ENCODE peak calls at places on chromosomes 12 and 14, in eight cellular contexts. One of them, this sample, is unnamed.

GRCh38 chr12:66602483-66603143 is 76.3 kb downstream of the GRIP1 start:
- DNase-seq in NCI-H2029: no peak
- DNase-seq in myocyte: no peak
- DNase-seq in glutamatergic neuron: no peak
- DNase-seq in NCI-H510A treated with DMSO at 0.1 percent for 48 hours: no peak
- DNase-seq in endothelial cell of umbilical vein: no peak
- DNase-seq in GM04503: no peak
- DNase-seq in SIG-M5: no peak
- DNase-seq in this sample: no peak

GRCh38 chr12:48925218-48925871 is at the start of gene FKBP11:
- DNase-seq in glutamatergic neuron: peak; percentile 60
- DNase-seq in NCI-H2029: no peak
- DNase-seq in myocyte: peak; percentile 36
- DNase-seq in NCI-H510A treated with DMSO at 0.1 percent for 48 hours: no peak
- DNase-seq in GM04503: no peak
- DNase-seq in SIG-M5: no peak
- DNase-seq in endothelial cell of umbilical vein: peak; percentile 62
- DNase-seq in this sample: peak; percentile 71

GRCh38 chr12:22083167-22083566 is 37.1 kb downstream of the CMAS start:
- DNase-seq in glutamatergic neuron: no peak
- DNase-seq in SIG-M5: no peak
- DNase-seq in NCI-H2029: no peak
- DNase-seq in NCI-H510A treated with DMSO at 0.1 percent for 48 hours: no peak
- DNase-seq in endothelial cell of umbilical vein: peak; percentile 56
- DNase-seq in GM04503: no peak
- DNase-seq in myocyte: peak; percentile 64
- DNase-seq in this sample: peak; percentile 28

GRCh38 chr14:105581551-105582341 is 55.4 kb downstream of the TMEM121 start:
- DNase-seq in glutamatergic neuron: peak; percentile 41
- DNase-seq in GM04503: no peak
- DNase-seq in SIG-M5: no peak
- DNase-seq in endothelial cell of umbilical vein: no peak
- DNase-seq in NCI-H2029: no peak
- DNase-seq in NCI-H510A treated with DMSO at 0.1 percent for 48 hours: no peak
- DNase-seq in myocyte: no peak
- DNase-seq in this sample: no peak

GRCh38 chr12:29589271-29589670 is 91.8 kb upstream of the OVCH1 start:
- DNase-seq in myocyte: no peak
- DNase-seq in NCI-H510A treated with DMSO at 0.1 percent for 48 hours: no peak
- DNase-seq in SIG-M5: no peak
- DNase-seq in glutamatergic neuron: no peak
- DNase-seq in NCI-H2029: no peak
- DNase-seq in endothelial cell of umbilical vein: no peak
- DNase-seq in GM04503: no peak
- DNase-seq in this sample: no peak

GRCh38 chr12:53383258-53383657 is 3.3 kb downstream of the SP1 start:
- DNase-seq in GM04503: no peak
- DNase-seq in myocyte: no peak
- DNase-seq in endothelial cell of umbilical vein: no peak
- DNase-seq in glutamatergic neuron: no peak
- DNase-seq in NCI-H2029: no peak
- DNase-seq in NCI-H510A treated with DMSO at 0.1 percent for 48 hours: no peak
- DNase-seq in SIG-M5: no peak
- DNase-seq in this sample: no peak

GRCh38 chr14:53411110-53411509 is 258.0 kb upstream of the DDHD1 start:
- DNase-seq in NCI-H2029: no peak
- DNase-seq in glutamatergic neuron: no peak
- DNase-seq in myocyte: peak; percentile 89
- DNase-seq in endothelial cell of umbilical vein: no peak
- DNase-seq in SIG-M5: no peak
- DNase-seq in NCI-H510A treated with DMSO at 0.1 percent for 48 hours: no peak
- DNase-seq in GM04503: peak; percentile 60
- DNase-seq in this sample: no peak

GRCh38 chr12:116933512-116934246 is 22.9 kb downstream of the FBXW8 start:
- DNase-seq in GM04503: no peak
- DNase-seq in NCI-H510A treated with DMSO at 0.1 percent for 48 hours: no peak
- DNase-seq in glutamatergic neuron: no peak
- DNase-seq in myocyte: no peak
- DNase-seq in SIG-M5: no peak
- DNase-seq in endothelial cell of umbilical vein: no peak
- DNase-seq in NCI-H2029: no peak
- DNase-seq in this sample: no peak

GRCh38 chr14:88825503-88825902 is 1.1 kb downstream of the TTC8 start:
- DNase-seq in SIG-M5: no peak
- DNase-seq in NCI-H2029: no peak
- DNase-seq in GM04503: no peak
- DNase-seq in glutamatergic neuron: no peak
- DNase-seq in endothelial cell of umbilical vein: no peak
- DNase-seq in myocyte: no peak
- DNase-seq in NCI-H510A treated with DMSO at 0.1 percent for 48 hours: no peak
- DNase-seq in this sample: no peak

GRCh38 chr14:104014764-104015163 is 70.7 kb upstream of the ASPG start:
- DNase-seq in NCI-H510A treated with DMSO at 0.1 percent for 48 hours: no peak
- DNase-seq in myocyte: no peak
- DNase-seq in glutamatergic neuron: no peak
- DNase-seq in GM04503: no peak
- DNase-seq in NCI-H2029: no peak
- DNase-seq in endothelial cell of umbilical vein: no peak
- DNase-seq in SIG-M5: no peak
- DNase-seq in this sample: no peak

GRCh38 chr12:17108877-17109520 is 503.0 kb upstream of the LMO3 start:
- DNase-seq in NCI-H510A treated with DMSO at 0.1 percent for 48 hours: peak; percentile 48
- DNase-seq in myocyte: no peak
- DNase-seq in endothelial cell of umbilical vein: no peak
- DNase-seq in NCI-H2029: no peak
- DNase-seq in glutamatergic neuron: no peak
- DNase-seq in GM04503: no peak
- DNase-seq in SIG-M5: no peak
- DNase-seq in this sample: no peak

GRCh38 chr12:53735556-53735955 is 8.3 kb upstream of the CALCOCO1 start:
- DNase-seq in SIG-M5: no peak
- DNase-seq in NCI-H2029: peak; percentile 27
- DNase-seq in glutamatergic neuron: no peak
- DNase-seq in NCI-H510A treated with DMSO at 0.1 percent for 48 hours: no peak
- DNase-seq in myocyte: peak; percentile 86
- DNase-seq in endothelial cell of umbilical vein: no peak
- DNase-seq in GM04503: no peak
- DNase-seq in this sample: no peak

GRCh38 chr12:81809829-81810595 is 50.9 kb upstream of the PPFIA2 start:
- DNase-seq in glutamatergic neuron: no peak
- DNase-seq in NCI-H510A treated with DMSO at 0.1 percent for 48 hours: no peak
- DNase-seq in endothelial cell of umbilical vein: no peak
- DNase-seq in myocyte: no peak
- DNase-seq in NCI-H2029: no peak
- DNase-seq in GM04503: no peak
- DNase-seq in SIG-M5: peak; percentile 61
- DNase-seq in this sample: no peak

GRCh38 chr12:1740161-1740948 is 49.5 kb downstream of the ADIPOR2 start:
- DNase-seq in myocyte: no peak
- DNase-seq in endothelial cell of umbilical vein: no peak
- DNase-seq in SIG-M5: no peak
- DNase-seq in glutamatergic neuron: no peak
- DNase-seq in GM04503: no peak
- DNase-seq in NCI-H2029: no peak
- DNase-seq in NCI-H510A treated with DMSO at 0.1 percent for 48 hours: no peak
- DNase-seq in this sample: no peak

GRCh38 chr12:110317921-110318320 is 36.9 kb downstream of the ATP2A2 start:
- DNase-seq in glutamatergic neuron: no peak
- DNase-seq in NCI-H2029: no peak
- DNase-seq in myocyte: peak; percentile 16
- DNase-seq in SIG-M5: no peak
- DNase-seq in NCI-H510A treated with DMSO at 0.1 percent for 48 hours: no peak
- DNase-seq in GM04503: no peak
- DNase-seq in endothelial cell of umbilical vein: peak; percentile 57
- DNase-seq in this sample: no peak

GRCh38 chr14:39107624-39108023 is 4.6 kb upstream of the SEC23A start:
- DNase-seq in myocyte: peak; percentile 46
- DNase-seq in glutamatergic neuron: no peak
- DNase-seq in NCI-H510A treated with DMSO at 0.1 percent for 48 hours: peak; percentile 47
- DNase-seq in endothelial cell of umbilical vein: peak; percentile 43
- DNase-seq in SIG-M5: no peak
- DNase-seq in NCI-H2029: no peak
- DNase-seq in GM04503: no peak
- DNase-seq in this sample: no peak

GRCh38 chr14:104583424-104584114 is 4.0 kb downstream of the C14orf180 start:
- DNase-seq in NCI-H2029: no peak
- DNase-seq in NCI-H510A treated with DMSO at 0.1 percent for 48 hours: no peak
- DNase-seq in GM04503: no peak
- DNase-seq in glutamatergic neuron: no peak
- DNase-seq in SIG-M5: no peak
- DNase-seq in myocyte: no peak
- DNase-seq in endothelial cell of umbilical vein: no peak
- DNase-seq in this sample: no peak

GRCh38 chr14:101992708-101993107 is 28.3 kb downstream of the DYNC1H1 start:
- DNase-seq in myocyte: no peak
- DNase-seq in glutamatergic neuron: no peak
- DNase-seq in endothelial cell of umbilical vein: no peak
- DNase-seq in NCI-H2029: no peak
- DNase-seq in NCI-H510A treated with DMSO at 0.1 percent for 48 hours: no peak
- DNase-seq in GM04503: no peak
- DNase-seq in SIG-M5: no peak
- DNase-seq in this sample: no peak

GRCh38 chr12:82805812-82806497 is 119.2 kb downstream of the TMTC2 start:
- DNase-seq in endothelial cell of umbilical vein: no peak
- DNase-seq in myocyte: no peak
- DNase-seq in GM04503: peak; percentile 6
- DNase-seq in glutamatergic neuron: no peak
- DNase-seq in NCI-H2029: no peak
- DNase-seq in SIG-M5: no peak
- DNase-seq in NCI-H510A treated with DMSO at 0.1 percent for 48 hours: no peak
- DNase-seq in this sample: no peak

This sample was measured in activated T-cell treated with anti-CD3 and anti-CD28 coated beads for 4 hours.